ENCODE peak calls at places on chromosomes 12 and 14, in ten cellular contexts. One of them, this sample, is unnamed.

GRCh38 chr14:68312884-68313725 is 479.8 kb downstream of the ZFP36L1 start:
- DNase-seq in mucosa of gallbladder: no peak
- DNase-seq in mesenchymal stem cell: no peak
- DNase-seq in AG10803: no peak
- DNase-seq in Right ventricle myocardium superior: no peak
- DNase-seq in type B pancreatic cell: no peak
- DNase-seq in pons: peak; percentile 42
- DNase-seq in ACHN: no peak
- DNase-seq in lower leg skin: no peak
- DNase-seq in C1 segment of cervical spinal cord: no peak
- DNase-seq in this sample: no peak

GRCh38 chr14:69637503-69638030 is 26.2 kb downstream of the SUSD6 start:
- DNase-seq in mucosa of gallbladder: peak; percentile 49
- DNase-seq in mesenchymal stem cell: peak; percentile 42
- DNase-seq in AG10803: no peak
- DNase-seq in Right ventricle myocardium superior: peak; percentile 59
- DNase-seq in type B pancreatic cell: no peak
- DNase-seq in pons: no peak
- DNase-seq in ACHN: no peak
- DNase-seq in lower leg skin: no peak
- DNase-seq in C1 segment of cervical spinal cord: no peak
- DNase-seq in this sample: no peak

GRCh38 chr12:77204055-77204454 is 138.7 kb upstream of the E2F7 start:
- DNase-seq in mucosa of gallbladder: no peak
- DNase-seq in mesenchymal stem cell: no peak
- DNase-seq in AG10803: no peak
- DNase-seq in Right ventricle myocardium superior: no peak
- DNase-seq in type B pancreatic cell: no peak
- DNase-seq in pons: no peak
- DNase-seq in ACHN: peak; percentile 31
- DNase-seq in lower leg skin: no peak
- DNase-seq in C1 segment of cervical spinal cord: no peak
- DNase-seq in this sample: no peak

GRCh38 chr14:93036652-93037341 is 78.9 kb downstream of the ITPK1 start:
- DNase-seq in mucosa of gallbladder: no peak
- DNase-seq in mesenchymal stem cell: no peak
- DNase-seq in AG10803: peak; percentile 38
- DNase-seq in Right ventricle myocardium superior: no peak
- DNase-seq in type B pancreatic cell: no peak
- DNase-seq in pons: peak; percentile 96
- DNase-seq in ACHN: no peak
- DNase-seq in lower leg skin: no peak
- DNase-seq in C1 segment of cervical spinal cord: peak; percentile 93
- DNase-seq in this sample: no peak

GRCh38 chr12:93727195-93727811 is 50.1 kb downstream of the CRADD start:
- DNase-seq in mucosa of gallbladder: no peak
- DNase-seq in mesenchymal stem cell: peak; percentile 8
- DNase-seq in AG10803: no peak
- DNase-seq in Right ventricle myocardium superior: no peak
- DNase-seq in type B pancreatic cell: no peak
- DNase-seq in pons: no peak
- DNase-seq in ACHN: no peak
- DNase-seq in lower leg skin: no peak
- DNase-seq in C1 segment of cervical spinal cord: no peak
- DNase-seq in this sample: no peak

GRCh38 chr12:41944241-41944640 is 200.4 kb downstream of the GXYLT1 start:
- DNase-seq in mucosa of gallbladder: no peak
- DNase-seq in mesenchymal stem cell: peak; percentile 50
- DNase-seq in AG10803: peak; percentile 65
- DNase-seq in Right ventricle myocardium superior: no peak
- DNase-seq in type B pancreatic cell: no peak
- DNase-seq in pons: no peak
- DNase-seq in ACHN: no peak
- DNase-seq in lower leg skin: no peak
- DNase-seq in C1 segment of cervical spinal cord: no peak
- DNase-seq in this sample: peak; percentile 2

GRCh38 chr12:124716208-124717141 is 147.2 kb downstream of the SCARB1 start:
- DNase-seq in mucosa of gallbladder: peak; percentile 74
- DNase-seq in mesenchymal stem cell: no peak
- DNase-seq in AG10803: no peak
- DNase-seq in Right ventricle myocardium superior: no peak
- DNase-seq in type B pancreatic cell: no peak
- DNase-seq in pons: no peak
- DNase-seq in ACHN: no peak
- DNase-seq in lower leg skin: peak; percentile 52
- DNase-seq in C1 segment of cervical spinal cord: no peak
- DNase-seq in this sample: no peak

GRCh38 chr14:23209651-23210423 is 26.4 kb upstream of the SLC7A8 start:
- DNase-seq in mucosa of gallbladder: no peak
- DNase-seq in mesenchymal stem cell: peak; percentile 66
- DNase-seq in AG10803: no peak
- DNase-seq in Right ventricle myocardium superior: no peak
- DNase-seq in type B pancreatic cell: no peak
- DNase-seq in pons: peak; percentile 25
- DNase-seq in ACHN: no peak
- DNase-seq in lower leg skin: no peak
- DNase-seq in C1 segment of cervical spinal cord: no peak
- DNase-seq in this sample: no peak

GRCh38 chr14:31190717-31191263 is 16.8 kb downstream of the HECTD1 start:
- DNase-seq in mucosa of gallbladder: no peak
- DNase-seq in mesenchymal stem cell: no peak
- DNase-seq in AG10803: no peak
- DNase-seq in Right ventricle myocardium superior: no peak
- DNase-seq in type B pancreatic cell: no peak
- DNase-seq in pons: no peak
- DNase-seq in ACHN: no peak
- DNase-seq in lower leg skin: no peak
- DNase-seq in C1 segment of cervical spinal cord: no peak
- DNase-seq in this sample: no peak

GRCh38 chr12:19223018-19223417 is 93.5 kb downstream of the PLEKHA5 start:
- DNase-seq in mucosa of gallbladder: no peak
- DNase-seq in mesenchymal stem cell: no peak
- DNase-seq in AG10803: no peak
- DNase-seq in Right ventricle myocardium superior: no peak
- DNase-seq in type B pancreatic cell: no peak
- DNase-seq in pons: no peak
- DNase-seq in ACHN: peak; percentile 71
- DNase-seq in lower leg skin: no peak
- DNase-seq in C1 segment of cervical spinal cord: no peak
- DNase-seq in this sample: peak; percentile 14

GRCh38 chr12:43131304-43131703 is 420.7 kb downstream of the ADAMTS20 start:
- DNase-seq in mucosa of gallbladder: no peak
- DNase-seq in mesenchymal stem cell: no peak
- DNase-seq in AG10803: no peak
- DNase-seq in Right ventricle myocardium superior: no peak
- DNase-seq in type B pancreatic cell: no peak
- DNase-seq in pons: no peak
- DNase-seq in ACHN: peak; percentile 29
- DNase-seq in lower leg skin: no peak
- DNase-seq in C1 segment of cervical spinal cord: no peak
- DNase-seq in this sample: no peak

GRCh38 chr12:122996621-122997342 is 16.3 kb downstream of the ARL6IP4 start:
- DNase-seq in mucosa of gallbladder: no peak
- DNase-seq in mesenchymal stem cell: no peak
- DNase-seq in AG10803: no peak
- DNase-seq in Right ventricle myocardium superior: no peak
- DNase-seq in type B pancreatic cell: no peak
- DNase-seq in pons: no peak
- DNase-seq in ACHN: no peak
- DNase-seq in lower leg skin: no peak
- DNase-seq in C1 segment of cervical spinal cord: no peak
- DNase-seq in this sample: no peak

GRCh38 chr12:113403435-113404415 is at the start of gene SDS:
- DNase-seq in mucosa of gallbladder: peak; percentile 51
- DNase-seq in mesenchymal stem cell: no peak
- DNase-seq in AG10803: peak; percentile 13
- DNase-seq in Right ventricle myocardium superior: peak; percentile 73
- DNase-seq in type B pancreatic cell: no peak
- DNase-seq in pons: peak; percentile 78
- DNase-seq in ACHN: no peak
- DNase-seq in lower leg skin: peak; percentile 29
- DNase-seq in C1 segment of cervical spinal cord: peak; percentile 74
- DNase-seq in this sample: no peak

GRCh38 chr14:90602088-90602687 is 205.4 kb downstream of the CALM1 start:
- DNase-seq in mucosa of gallbladder: no peak
- DNase-seq in mesenchymal stem cell: no peak
- DNase-seq in AG10803: no peak
- DNase-seq in Right ventricle myocardium superior: no peak
- DNase-seq in type B pancreatic cell: no peak
- DNase-seq in pons: no peak
- DNase-seq in ACHN: no peak
- DNase-seq in lower leg skin: no peak
- DNase-seq in C1 segment of cervical spinal cord: no peak
- DNase-seq in this sample: no peak

GRCh38 chr14:24271134-24271833 is at the start of gene RABGGTA:
- DNase-seq in mucosa of gallbladder: peak; percentile 89
- DNase-seq in mesenchymal stem cell: peak; percentile 85
- DNase-seq in AG10803: peak; percentile 86
- DNase-seq in Right ventricle myocardium superior: peak; percentile 93
- DNase-seq in type B pancreatic cell: peak; percentile 90
- DNase-seq in pons: peak; percentile 78
- DNase-seq in ACHN: peak; percentile 87
- DNase-seq in lower leg skin: peak; percentile 67
- DNase-seq in C1 segment of cervical spinal cord: peak; percentile 67
- DNase-seq in this sample: peak; percentile 96

GRCh38 chr12:89573081-89573810 is 47.4 kb upstream of the POC1B start:
- DNase-seq in mucosa of gallbladder: no peak
- DNase-seq in mesenchymal stem cell: no peak
- DNase-seq in AG10803: peak; percentile 76
- DNase-seq in Right ventricle myocardium superior: no peak
- DNase-seq in type B pancreatic cell: no peak
- DNase-seq in pons: no peak
- DNase-seq in ACHN: no peak
- DNase-seq in lower leg skin: no peak
- DNase-seq in C1 segment of cervical spinal cord: no peak
- DNase-seq in this sample: peak; percentile 23

GRCh38 chr14:92253381-92253894 is 69.5 kb upstream of the SLC24A4 start:
- DNase-seq in mucosa of gallbladder: no peak
- DNase-seq in mesenchymal stem cell: no peak
- DNase-seq in AG10803: no peak
- DNase-seq in Right ventricle myocardium superior: no peak
- DNase-seq in type B pancreatic cell: no peak
- DNase-seq in pons: no peak
- DNase-seq in ACHN: no peak
- DNase-seq in lower leg skin: no peak
- DNase-seq in C1 segment of cervical spinal cord: no peak
- DNase-seq in this sample: no peak

GRCh38 chr12:5716991-5717390 is 228.1 kb downstream of the ANO2 start:
- DNase-seq in mucosa of gallbladder: peak; percentile 38
- DNase-seq in mesenchymal stem cell: no peak
- DNase-seq in AG10803: peak; percentile 34
- DNase-seq in Right ventricle myocardium superior: no peak
- DNase-seq in type B pancreatic cell: no peak
- DNase-seq in pons: no peak
- DNase-seq in ACHN: no peak
- DNase-seq in lower leg skin: no peak
- DNase-seq in C1 segment of cervical spinal cord: no peak
- DNase-seq in this sample: no peak

GRCh38 chr12:56160160-56160763 is 2.1 kb downstream of the MYL6 start:
- DNase-seq in mucosa of gallbladder: peak; percentile 36
- DNase-seq in mesenchymal stem cell: peak; percentile 43
- DNase-seq in AG10803: no peak
- DNase-seq in Right ventricle myocardium superior: no peak
- DNase-seq in type B pancreatic cell: no peak
- DNase-seq in pons: no peak
- DNase-seq in ACHN: no peak
- DNase-seq in lower leg skin: no peak
- DNase-seq in C1 segment of cervical spinal cord: no peak
- DNase-seq in this sample: peak; percentile 25

GRCh38 chr14:106276326-106277267 is 750.2 kb downstream of the TMEM121 start:
- DNase-seq in mucosa of gallbladder: no peak
- DNase-seq in mesenchymal stem cell: no peak
- DNase-seq in AG10803: no peak
- DNase-seq in Right ventricle myocardium superior: no peak
- DNase-seq in type B pancreatic cell: no peak
- DNase-seq in pons: no peak
- DNase-seq in ACHN: no peak
- DNase-seq in lower leg skin: no peak
- DNase-seq in C1 segment of cervical spinal cord: no peak
- DNase-seq in this sample: no peak

GRCh38 chr12:80624986-80625530 is 82.4 kb upstream of the MYF6 start:
- DNase-seq in mucosa of gallbladder: no peak
- DNase-seq in mesenchymal stem cell: no peak
- DNase-seq in AG10803: no peak
- DNase-seq in Right ventricle myocardium superior: no peak
- DNase-seq in type B pancreatic cell: no peak
- DNase-seq in pons: no peak
- DNase-seq in ACHN: no peak
- DNase-seq in lower leg skin: no peak
- DNase-seq in C1 segment of cervical spinal cord: no peak
- DNase-seq in this sample: no peak

GRCh38 chr12:15530361-15530760 is 208.1 kb downstream of the PTPRO start:
- DNase-seq in mucosa of gallbladder: no peak
- DNase-seq in mesenchymal stem cell: no peak
- DNase-seq in AG10803: no peak
- DNase-seq in Right ventricle myocardium superior: no peak
- DNase-seq in type B pancreatic cell: no peak
- DNase-seq in pons: no peak
- DNase-seq in ACHN: no peak
- DNase-seq in lower leg skin: no peak
- DNase-seq in C1 segment of cervical spinal cord: no peak
- DNase-seq in this sample: no peak

GRCh38 chr12:53179694-53180269 is 740 bp upstream of the ZNF740 start:
- DNase-seq in mucosa of gallbladder: no peak
- DNase-seq in mesenchymal stem cell: no peak
- DNase-seq in AG10803: no peak
- DNase-seq in Right ventricle myocardium superior: no peak
- DNase-seq in type B pancreatic cell: no peak
- DNase-seq in pons: peak; percentile 47
- DNase-seq in ACHN: no peak
- DNase-seq in lower leg skin: no peak
- DNase-seq in C1 segment of cervical spinal cord: peak; percentile 65
- DNase-seq in this sample: no peak

GRCh38 chr14:60893916-60894315 is 87.0 kb downstream of the TRMT5 start:
- DNase-seq in mucosa of gallbladder: no peak
- DNase-seq in mesenchymal stem cell: no peak
- DNase-seq in AG10803: no peak
- DNase-seq in Right ventricle myocardium superior: no peak
- DNase-seq in type B pancreatic cell: no peak
- DNase-seq in pons: no peak
- DNase-seq in ACHN: no peak
- DNase-seq in lower leg skin: no peak
- DNase-seq in C1 segment of cervical spinal cord: no peak
- DNase-seq in this sample: no peak

GRCh38 chr12:89389755-89390661 is 37.7 kb upstream of the DUSP6 start:
- DNase-seq in mucosa of gallbladder: peak; percentile 20
- DNase-seq in mesenchymal stem cell: peak; percentile 39
- DNase-seq in AG10803: no peak
- DNase-seq in Right ventricle myocardium superior: no peak
- DNase-seq in type B pancreatic cell: no peak
- DNase-seq in pons: no peak
- DNase-seq in ACHN: peak; percentile 66
- DNase-seq in lower leg skin: no peak
- DNase-seq in C1 segment of cervical spinal cord: no peak
- DNase-seq in this sample: no peak

GRCh38 chr12:40752011-40752410 is 59.8 kb downstream of the CNTN1 start:
- DNase-seq in mucosa of gallbladder: no peak
- DNase-seq in mesenchymal stem cell: no peak
- DNase-seq in AG10803: no peak
- DNase-seq in Right ventricle myocardium superior: no peak
- DNase-seq in type B pancreatic cell: no peak
- DNase-seq in pons: peak; percentile 81
- DNase-seq in ACHN: no peak
- DNase-seq in lower leg skin: no peak
- DNase-seq in C1 segment of cervical spinal cord: no peak
- DNase-seq in this sample: no peak

GRCh38 chr12:68286396-68286795 is 33.0 kb upstream of the IL22 start:
- DNase-seq in mucosa of gallbladder: no peak
- DNase-seq in mesenchymal stem cell: no peak
- DNase-seq in AG10803: no peak
- DNase-seq in Right ventricle myocardium superior: no peak
- DNase-seq in type B pancreatic cell: no peak
- DNase-seq in pons: no peak
- DNase-seq in ACHN: no peak
- DNase-seq in lower leg skin: no peak
- DNase-seq in C1 segment of cervical spinal cord: no peak
- DNase-seq in this sample: no peak

GRCh38 chr14:76977793-76978730 is 50.4 kb downstream of the IRF2BPL start:
- DNase-seq in mucosa of gallbladder: peak; percentile 73
- DNase-seq in mesenchymal stem cell: peak; percentile 83
- DNase-seq in AG10803: peak; percentile 71
- DNase-seq in Right ventricle myocardium superior: peak; percentile 76
- DNase-seq in type B pancreatic cell: no peak
- DNase-seq in pons: peak; percentile 76
- DNase-seq in ACHN: no peak
- DNase-seq in lower leg skin: peak; percentile 73
- DNase-seq in C1 segment of cervical spinal cord: peak; percentile 53
- DNase-seq in this sample: peak; percentile 72